ENCODE peak calls at places on chromosomes 1 and 21, in six cellular contexts. One of them, this sample, is unnamed.

GRCh38 chr1:15472595-15472994 is 3.3 kb upstream of the CELA2B start:
- DNase-seq in transverse colon: no peak
- DNase-seq in upper lobe of left lung: no peak
- DNase-seq in esophagus muscularis mucosa: no peak
- DNase-seq in K562: peak; percentile 50
- DNase-seq in GM12878: no peak
- DNase-seq in this sample: no peak

GRCh38 chr1:19597463-19598309 is 46.4 kb upstream of the NBL1 start:
- DNase-seq in transverse colon: no peak
- DNase-seq in GM12878: no peak
- DNase-seq in esophagus muscularis mucosa: peak; percentile 93
- DNase-seq in K562: no peak
- DNase-seq in upper lobe of left lung: no peak
- DNase-seq in this sample: peak; percentile 7

GRCh38 chr1:37432636-37433035 is 41.7 kb upstream of the ZC3H12A start:
- DNase-seq in GM12878: no peak
- DNase-seq in transverse colon: no peak
- DNase-seq in K562: no peak
- DNase-seq in upper lobe of left lung: no peak
- DNase-seq in esophagus muscularis mucosa: no peak
- DNase-seq in this sample: no peak

GRCh38 chr1:157770442-157771043 is 6.4 kb downstream of the FCRL2 start:
- DNase-seq in GM12878: no peak
- DNase-seq in transverse colon: no peak
- DNase-seq in K562: peak; percentile 13
- DNase-seq in esophagus muscularis mucosa: no peak
- DNase-seq in upper lobe of left lung: no peak
- DNase-seq in this sample: no peak

GRCh38 chr1:83692524-83693336 is 306.2 kb downstream of the TTLL7 start:
- DNase-seq in upper lobe of left lung: no peak
- DNase-seq in K562: no peak
- DNase-seq in GM12878: peak; percentile 9
- DNase-seq in transverse colon: no peak
- DNase-seq in esophagus muscularis mucosa: no peak
- DNase-seq in this sample: no peak

GRCh38 chr1:239593527-239593926 is 207.2 kb downstream of the CHRM3 start:
- DNase-seq in K562: no peak
- DNase-seq in esophagus muscularis mucosa: no peak
- DNase-seq in upper lobe of left lung: no peak
- DNase-seq in GM12878: no peak
- DNase-seq in transverse colon: no peak
- DNase-seq in this sample: no peak

GRCh38 chr1:229133734-229134265 is 137.1 kb upstream of the RAB4A start:
- DNase-seq in esophagus muscularis mucosa: no peak
- DNase-seq in upper lobe of left lung: no peak
- DNase-seq in transverse colon: no peak
- DNase-seq in K562: no peak
- DNase-seq in GM12878: no peak
- DNase-seq in this sample: no peak

GRCh38 chr21:34553199-34553952 is 41.4 kb upstream of the KCNE1 start:
- DNase-seq in transverse colon: no peak
- DNase-seq in GM12878: no peak
- DNase-seq in esophagus muscularis mucosa: no peak
- DNase-seq in upper lobe of left lung: no peak
- DNase-seq in K562: no peak
- DNase-seq in this sample: no peak

GRCh38 chr1:242467556-242468145 is 56.8 kb downstream of the PLD5 start:
- DNase-seq in esophagus muscularis mucosa: no peak
- DNase-seq in GM12878: no peak
- DNase-seq in K562: peak; percentile 47
- DNase-seq in transverse colon: peak; percentile 41
- DNase-seq in upper lobe of left lung: peak; percentile 25
- DNase-seq in this sample: no peak

GRCh38 chr1:21189906-21190500 is 13.3 kb upstream of the EIF4G3 start:
- DNase-seq in transverse colon: no peak
- DNase-seq in GM12878: no peak
- DNase-seq in K562: no peak
- DNase-seq in upper lobe of left lung: no peak
- DNase-seq in esophagus muscularis mucosa: no peak
- DNase-seq in this sample: no peak

GRCh38 chr1:116321766-116322175 is 51.3 kb upstream of the ATP1A1 start:
- DNase-seq in transverse colon: peak; percentile 26
- DNase-seq in K562: no peak
- DNase-seq in GM12878: no peak
- DNase-seq in esophagus muscularis mucosa: peak; percentile 83
- DNase-seq in upper lobe of left lung: no peak
- DNase-seq in this sample: no peak

GRCh38 chr1:248848596-248848995 is 10.3 kb downstream of the ZNF692 start:
- DNase-seq in GM12878: no peak
- DNase-seq in upper lobe of left lung: no peak
- DNase-seq in transverse colon: no peak
- DNase-seq in K562: no peak
- DNase-seq in esophagus muscularis mucosa: no peak
- DNase-seq in this sample: no peak

GRCh38 chr1:223745731-223746130 is 33.4 kb downstream of the CAPN2 start:
- DNase-seq in K562: no peak
- DNase-seq in esophagus muscularis mucosa: no peak
- DNase-seq in transverse colon: no peak
- DNase-seq in upper lobe of left lung: no peak
- DNase-seq in GM12878: no peak
- DNase-seq in this sample: no peak

GRCh38 chr1:175090775-175091174 is 23.1 kb downstream of the TNN start:
- DNase-seq in esophagus muscularis mucosa: peak; percentile 82
- DNase-seq in K562: no peak
- DNase-seq in GM12878: no peak
- DNase-seq in upper lobe of left lung: no peak
- DNase-seq in transverse colon: no peak
- DNase-seq in this sample: no peak

GRCh38 chr1:205440476-205441317 is 15.1 kb downstream of the BLACAT1 start:
- DNase-seq in GM12878: peak; percentile 47
- DNase-seq in upper lobe of left lung: peak; percentile 85
- DNase-seq in transverse colon: peak; percentile 89
- DNase-seq in K562: peak; percentile 73
- DNase-seq in esophagus muscularis mucosa: no peak
- DNase-seq in this sample: peak; percentile 23

GRCh38 chr1:10170362-10170665 is 40.1 kb upstream of the KIF1B start:
- DNase-seq in K562: no peak
- DNase-seq in upper lobe of left lung: no peak
- DNase-seq in esophagus muscularis mucosa: no peak
- DNase-seq in transverse colon: no peak
- DNase-seq in GM12878: peak; percentile 75
- DNase-seq in this sample: no peak

GRCh38 chr1:244952940-244953339 is 88.6 kb upstream of the HNRNPU start:
- DNase-seq in K562: no peak
- DNase-seq in esophagus muscularis mucosa: no peak
- DNase-seq in transverse colon: peak; percentile 73
- DNase-seq in upper lobe of left lung: no peak
- DNase-seq in GM12878: no peak
- DNase-seq in this sample: no peak

GRCh38 chr21:28550057-28550825 is 442.4 kb downstream of the LTN1 start:
- DNase-seq in esophagus muscularis mucosa: no peak
- DNase-seq in GM12878: no peak
- DNase-seq in upper lobe of left lung: no peak
- DNase-seq in K562: no peak
- DNase-seq in transverse colon: no peak
- DNase-seq in this sample: no peak

GRCh38 chr1:244049142-244049968 is 1.7 kb upstream of the ZBTB18 start:
- DNase-seq in upper lobe of left lung: peak; percentile 51
- DNase-seq in GM12878: no peak
- DNase-seq in esophagus muscularis mucosa: no peak
- DNase-seq in transverse colon: peak; percentile 62
- DNase-seq in K562: peak; percentile 69
- DNase-seq in this sample: no peak

GRCh38 chr1:67897270-67897949 is 64.1 kb upstream of the GNG12 start:
- DNase-seq in GM12878: no peak
- DNase-seq in K562: no peak
- DNase-seq in transverse colon: no peak
- DNase-seq in upper lobe of left lung: no peak
- DNase-seq in esophagus muscularis mucosa: no peak
- DNase-seq in this sample: no peak

GRCh38 chr1:9629445-9630201 is 21.9 kb upstream of the PIK3CD start:
- DNase-seq in GM12878: peak; percentile 71
- DNase-seq in esophagus muscularis mucosa: no peak
- DNase-seq in transverse colon: peak; percentile 67
- DNase-seq in upper lobe of left lung: peak; percentile 82
- DNase-seq in K562: no peak
- DNase-seq in this sample: peak; percentile 46

GRCh38 chr21:41664881-41665765 is 101.7 kb downstream of the RIPK4 start:
- DNase-seq in esophagus muscularis mucosa: no peak
- DNase-seq in GM12878: no peak
- DNase-seq in transverse colon: no peak
- DNase-seq in K562: no peak
- DNase-seq in upper lobe of left lung: no peak
- DNase-seq in this sample: peak; percentile 24

GRCh38 chr1:211017066-211017691 is 116.8 kb downstream of the KCNH1 start:
- DNase-seq in GM12878: no peak
- DNase-seq in K562: no peak
- DNase-seq in transverse colon: no peak
- DNase-seq in upper lobe of left lung: no peak
- DNase-seq in esophagus muscularis mucosa: no peak
- DNase-seq in this sample: no peak

GRCh38 chr21:43333301-43334062 is 93.4 kb downstream of the SIK1 start:
- DNase-seq in upper lobe of left lung: peak; percentile 65
- DNase-seq in esophagus muscularis mucosa: no peak
- DNase-seq in K562: no peak
- DNase-seq in transverse colon: no peak
- DNase-seq in GM12878: no peak
- DNase-seq in this sample: no peak

GRCh38 chr1:76238094-76238551 is 163.6 kb downstream of the ST6GALNAC3 start:
- DNase-seq in upper lobe of left lung: no peak
- DNase-seq in K562: no peak
- DNase-seq in esophagus muscularis mucosa: no peak
- DNase-seq in transverse colon: no peak
- DNase-seq in GM12878: no peak
- DNase-seq in this sample: no peak

GRCh38 chr1:100631015-100631521 is 88.5 kb upstream of the VCAM1 start:
- DNase-seq in esophagus muscularis mucosa: no peak
- DNase-seq in upper lobe of left lung: no peak
- DNase-seq in GM12878: no peak
- DNase-seq in transverse colon: no peak
- DNase-seq in K562: no peak
- DNase-seq in this sample: no peak

GRCh38 chr1:203185061-203185461 is 1.4 kb downstream of the CHI3L1 start:
- DNase-seq in transverse colon: peak; percentile 3
- DNase-seq in K562: no peak
- DNase-seq in esophagus muscularis mucosa: no peak
- DNase-seq in GM12878: no peak
- DNase-seq in upper lobe of left lung: peak; percentile 60
- DNase-seq in this sample: no peak

GRCh38 chr1:30365596-30365995 is 357.8 kb downstream of the MATN1 start:
- DNase-seq in esophagus muscularis mucosa: no peak
- DNase-seq in K562: no peak
- DNase-seq in transverse colon: no peak
- DNase-seq in upper lobe of left lung: no peak
- DNase-seq in GM12878: no peak
- DNase-seq in this sample: no peak
- H3K27me3 ChIP-seq in esophagus muscularis mucosa: no peaks in the 10 kb centered on the region
- H3K27me3 ChIP-seq in K562: no peaks in the 10 kb centered on the region
- H3K27me3 ChIP-seq in transverse colon: no peaks in the 10 kb centered on the region
- H3K27me3 ChIP-seq in upper lobe of left lung: no peaks in the 10 kb centered on the region
- H3K27me3 ChIP-seq in GM12878: no peaks in the 10 kb centered on the region
- H3K27me3 ChIP-seq in this sample: no peaks in the 10 kb centered on the region

GRCh38 chr1:109304221-109304915 is 2.4 kb downstream of the MYBPHL start:
- DNase-seq in upper lobe of left lung: no peak
- DNase-seq in GM12878: no peak
- DNase-seq in esophagus muscularis mucosa: no peak
- DNase-seq in transverse colon: no peak
- DNase-seq in K562: no peak
- DNase-seq in this sample: peak; percentile 36
- TF ChIP-seq EP300 in upper lobe of left lung: no peak
- TF ChIP-seq EP300 in GM12878: no peak
- TF ChIP-seq EP300 in esophagus muscularis mucosa: no peak
- TF ChIP-seq EP300 in transverse colon: no peak
- TF ChIP-seq EP300 in K562: no peak
- TF ChIP-seq EP300 in this sample: no peak

GRCh38 chr21:45877821-45878469 is 103.6 kb upstream of the COL6A1 start:
- DNase-seq in GM12878: no peak
- DNase-seq in upper lobe of left lung: no peak
- DNase-seq in transverse colon: no peak
- DNase-seq in esophagus muscularis mucosa: no peak
- DNase-seq in K562: no peak
- DNase-seq in this sample: no peak

GRCh38 chr21:45875881-45876280 is 105.7 kb upstream of the COL6A1 start:
- DNase-seq in upper lobe of left lung: no peak
- DNase-seq in K562: no peak
- DNase-seq in transverse colon: no peak
- DNase-seq in esophagus muscularis mucosa: no peak
- DNase-seq in GM12878: no peak
- DNase-seq in this sample: no peak

GRCh38 chr21:45877160-45877438 is 104.5 kb upstream of the COL6A1 start:
- DNase-seq in K562: no peak
- DNase-seq in esophagus muscularis mucosa: no peak
- DNase-seq in transverse colon: no peak
- DNase-seq in upper lobe of left lung: no peak
- DNase-seq in GM12878: no peak
- DNase-seq in this sample: no peak

GRCh38 chr21:45875416-45875760 is 106.2 kb upstream of the COL6A1 start:
- DNase-seq in GM12878: no peak
- DNase-seq in esophagus muscularis mucosa: no peak
- DNase-seq in upper lobe of left lung: no peak
- DNase-seq in K562: no peak
- DNase-seq in transverse colon: no peak
- DNase-seq in this sample: no peak

GRCh38 chr21:45876381-45877159 is 105.0 kb upstream of the COL6A1 start:
- DNase-seq in K562: no peak
- DNase-seq in transverse colon: no peak
- DNase-seq in GM12878: no peak
- DNase-seq in esophagus muscularis mucosa: no peak
- DNase-seq in upper lobe of left lung: no peak
- DNase-seq in this sample: no peak
- H3K27me3 ChIP-seq in K562: peaks cover 33% of the 10 kb centered on the region
- H3K27me3 ChIP-seq in transverse colon: no peaks in the 10 kb centered on the region
- H3K27me3 ChIP-seq in GM12878: no peaks in the 10 kb centered on the region
- H3K27me3 ChIP-seq in esophagus muscularis mucosa: no peaks in the 10 kb centered on the region
- H3K27me3 ChIP-seq in upper lobe of left lung: no peaks in the 10 kb centered on the region
- H3K27me3 ChIP-seq in this sample: no peaks in the 10 kb centered on the region

GRCh38 chr1:185648858-185649589 is 85.2 kb upstream of the HMCN1 start:
- DNase-seq in GM12878: no peak
- DNase-seq in transverse colon: no peak
- DNase-seq in esophagus muscularis mucosa: no peak
- DNase-seq in upper lobe of left lung: no peak
- DNase-seq in K562: no peak
- DNase-seq in this sample: no peak

GRCh38 chr1:185645686-185646085 is 88.5 kb upstream of the HMCN1 start:
- DNase-seq in esophagus muscularis mucosa: no peak
- DNase-seq in GM12878: no peak
- DNase-seq in transverse colon: no peak
- DNase-seq in upper lobe of left lung: no peak
- DNase-seq in K562: no peak
- DNase-seq in this sample: no peak

GRCh38 chr1:185645201-185645640 is 89.0 kb upstream of the HMCN1 start:
- DNase-seq in upper lobe of left lung: no peak
- DNase-seq in transverse colon: no peak
- DNase-seq in esophagus muscularis mucosa: no peak
- DNase-seq in K562: no peak
- DNase-seq in GM12878: no peak
- DNase-seq in this sample: no peak

GRCh38 chr1:185644531-185644930 is 89.7 kb upstream of the HMCN1 start:
- DNase-seq in esophagus muscularis mucosa: no peak
- DNase-seq in transverse colon: no peak
- DNase-seq in upper lobe of left lung: no peak
- DNase-seq in GM12878: no peak
- DNase-seq in K562: no peak
- DNase-seq in this sample: no peak

GRCh38 chr1:185646202-185646683 is 87.9 kb upstream of the HMCN1 start:
- DNase-seq in K562: no peak
- DNase-seq in GM12878: no peak
- DNase-seq in transverse colon: peak; percentile 56
- DNase-seq in upper lobe of left lung: peak; percentile 50
- DNase-seq in esophagus muscularis mucosa: no peak
- DNase-seq in this sample: no peak
- TF ChIP-seq EP300 in K562: no peak
- TF ChIP-seq EP300 in GM12878: no peak
- TF ChIP-seq EP300 in transverse colon: no peak
- TF ChIP-seq EP300 in upper lobe of left lung: no peak
- TF ChIP-seq EP300 in esophagus muscularis mucosa: no peak
- TF ChIP-seq EP300 in this sample: peak; percentile 49

This sample was measured in tibial nerve.